ENCODE peak calls at places on chromosomes 12 and 14, in ten cellular contexts. One of them, this sample, is unnamed.
A peak's percentile ranks its signal among the peaks of the same experiment; 100 is the strongest.

GRCh38 chr14:52078093-52078492 is 9.2 kb upstream of the NID2 start:
- DNase-seq in heart left ventricle: no peak
- DNase-seq in neural progenitor cell: no peak
- DNase-seq in tibial nerve: no peak
- DNase-seq in right atrium auricular region: no peak
- DNase-seq in CD8-positive, alpha-beta memory T cell: no peak
- DNase-seq in endothelial cell of umbilical vein: peak; percentile 13
- DNase-seq in uterus: no peak
- DNase-seq in HCT116: no peak
- DNase-seq in aorta: no peak
- DNase-seq in this sample: peak; percentile 55

GRCh38 chr12:115767921-115768320 is 509.6 kb downstream of the MED13L start:
- DNase-seq in tibial nerve: no peak
- DNase-seq in neural progenitor cell: no peak
- DNase-seq in right atrium auricular region: no peak
- DNase-seq in aorta: no peak
- DNase-seq in heart left ventricle: no peak
- DNase-seq in CD8-positive, alpha-beta memory T cell: no peak
- DNase-seq in endothelial cell of umbilical vein: no peak
- DNase-seq in HCT116: no peak
- DNase-seq in uterus: no peak
- DNase-seq in this sample: no peak

GRCh38 chr14:56552615-56553014 is 27.0 kb upstream of the TMEM260 start:
- DNase-seq in HCT116: no peak
- DNase-seq in heart left ventricle: no peak
- DNase-seq in aorta: no peak
- DNase-seq in right atrium auricular region: no peak
- DNase-seq in endothelial cell of umbilical vein: no peak
- DNase-seq in tibial nerve: no peak
- DNase-seq in uterus: no peak
- DNase-seq in CD8-positive, alpha-beta memory T cell: no peak
- DNase-seq in neural progenitor cell: peak; percentile 58
- DNase-seq in this sample: no peak

GRCh38 chr12:9134981-9135628 is 19.4 kb upstream of the A2M start:
- DNase-seq in uterus: no peak
- DNase-seq in heart left ventricle: peak; percentile 33
- DNase-seq in neural progenitor cell: no peak
- DNase-seq in endothelial cell of umbilical vein: peak; percentile 11
- DNase-seq in CD8-positive, alpha-beta memory T cell: no peak
- DNase-seq in aorta: no peak
- DNase-seq in right atrium auricular region: no peak
- DNase-seq in HCT116: peak; percentile 8
- DNase-seq in tibial nerve: no peak
- DNase-seq in this sample: no peak

GRCh38 chr12:132503611-132504204 is 13.8 kb downstream of the FBRSL1 start:
- DNase-seq in tibial nerve: no peak
- DNase-seq in neural progenitor cell: no peak
- DNase-seq in right atrium auricular region: no peak
- DNase-seq in aorta: no peak
- DNase-seq in endothelial cell of umbilical vein: no peak
- DNase-seq in CD8-positive, alpha-beta memory T cell: no peak
- DNase-seq in HCT116: no peak
- DNase-seq in uterus: no peak
- DNase-seq in heart left ventricle: no peak
- DNase-seq in this sample: no peak

GRCh38 chr14:40252817-40253447 is 820.7 kb upstream of the FBXO33 start:
- DNase-seq in CD8-positive, alpha-beta memory T cell: no peak
- DNase-seq in aorta: no peak
- DNase-seq in HCT116: peak; percentile 7
- DNase-seq in uterus: no peak
- DNase-seq in heart left ventricle: no peak
- DNase-seq in neural progenitor cell: peak; percentile 14
- DNase-seq in right atrium auricular region: no peak
- DNase-seq in endothelial cell of umbilical vein: no peak
- DNase-seq in tibial nerve: no peak
- DNase-seq in this sample: no peak

GRCh38 chr12:98594050-98594853 is 766 bp downstream of the SLC25A3 start:
- DNase-seq in tibial nerve: no peak
- DNase-seq in heart left ventricle: peak; percentile 74
- DNase-seq in HCT116: no peak
- DNase-seq in right atrium auricular region: peak; percentile 73
- DNase-seq in aorta: peak; percentile 68
- DNase-seq in CD8-positive, alpha-beta memory T cell: no peak
- DNase-seq in neural progenitor cell: peak; percentile 56
- DNase-seq in endothelial cell of umbilical vein: peak; percentile 38
- DNase-seq in uterus: peak; percentile 23
- DNase-seq in this sample: peak; percentile 63

GRCh38 chr12:64252708-64253107 is 30.6 kb upstream of the KICS2 start:
- DNase-seq in HCT116: no peak
- DNase-seq in aorta: no peak
- DNase-seq in CD8-positive, alpha-beta memory T cell: no peak
- DNase-seq in endothelial cell of umbilical vein: no peak
- DNase-seq in heart left ventricle: no peak
- DNase-seq in right atrium auricular region: no peak
- DNase-seq in uterus: peak; percentile 44
- DNase-seq in neural progenitor cell: no peak
- DNase-seq in tibial nerve: no peak
- DNase-seq in this sample: peak; percentile 72

GRCh38 chr14:96588410-96589249 is 86.4 kb downstream of the PAPOLA start:
- DNase-seq in endothelial cell of umbilical vein: no peak
- DNase-seq in tibial nerve: no peak
- DNase-seq in aorta: no peak
- DNase-seq in neural progenitor cell: no peak
- DNase-seq in HCT116: no peak
- DNase-seq in right atrium auricular region: peak; percentile 58
- DNase-seq in heart left ventricle: no peak
- DNase-seq in CD8-positive, alpha-beta memory T cell: no peak
- DNase-seq in uterus: no peak
- DNase-seq in this sample: no peak

GRCh38 chr14:96594961-96595360 is 92.8 kb downstream of the PAPOLA start:
- DNase-seq in HCT116: no peak
- DNase-seq in right atrium auricular region: no peak
- DNase-seq in heart left ventricle: no peak
- DNase-seq in CD8-positive, alpha-beta memory T cell: no peak
- DNase-seq in uterus: no peak
- DNase-seq in aorta: no peak
- DNase-seq in neural progenitor cell: no peak
- DNase-seq in endothelial cell of umbilical vein: peak; percentile 60
- DNase-seq in tibial nerve: no peak
- DNase-seq in this sample: no peak

GRCh38 chr14:96590190-96590860 is 88.1 kb downstream of the PAPOLA start:
- DNase-seq in endothelial cell of umbilical vein: no peak
- DNase-seq in right atrium auricular region: no peak
- DNase-seq in CD8-positive, alpha-beta memory T cell: no peak
- DNase-seq in tibial nerve: no peak
- DNase-seq in HCT116: no peak
- DNase-seq in aorta: no peak
- DNase-seq in heart left ventricle: no peak
- DNase-seq in neural progenitor cell: peak; percentile 30
- DNase-seq in uterus: no peak
- DNase-seq in this sample: no peak

GRCh38 chr14:96589577-96589976 is 87.4 kb downstream of the PAPOLA start:
- DNase-seq in aorta: no peak
- DNase-seq in tibial nerve: no peak
- DNase-seq in uterus: no peak
- DNase-seq in heart left ventricle: no peak
- DNase-seq in CD8-positive, alpha-beta memory T cell: no peak
- DNase-seq in right atrium auricular region: no peak
- DNase-seq in endothelial cell of umbilical vein: no peak
- DNase-seq in HCT116: no peak
- DNase-seq in neural progenitor cell: no peak
- DNase-seq in this sample: no peak

GRCh38 chr14:96592591-96593388 is 90.6 kb downstream of the PAPOLA start:
- DNase-seq in right atrium auricular region: no peak
- DNase-seq in endothelial cell of umbilical vein: peak; percentile 34
- DNase-seq in HCT116: no peak
- DNase-seq in uterus: no peak
- DNase-seq in neural progenitor cell: no peak
- DNase-seq in CD8-positive, alpha-beta memory T cell: peak; percentile 43
- DNase-seq in heart left ventricle: peak; percentile 53
- DNase-seq in aorta: no peak
- DNase-seq in tibial nerve: no peak
- DNase-seq in this sample: peak; percentile 42
- H3K4me3 ChIP-seq in right atrium auricular region: peak overlapping the region; percentile 33
- H3K4me3 ChIP-seq in endothelial cell of umbilical vein: peak overlapping the region; percentile 23
- H3K4me3 ChIP-seq in HCT116: no peak overlapping the region
- H3K4me3 ChIP-seq in uterus: no peak overlapping the region
- H3K4me3 ChIP-seq in neural progenitor cell: no peak overlapping the region
- H3K4me3 ChIP-seq in CD8-positive, alpha-beta memory T cell: peak overlapping the region; percentile 79
- H3K4me3 ChIP-seq in heart left ventricle: peak overlapping the region; percentile 45
- H3K4me3 ChIP-seq in aorta: no peak overlapping the region
- H3K4me3 ChIP-seq in tibial nerve: no peak overlapping the region
- H3K4me3 ChIP-seq in this sample: peak overlapping the region; percentile 66

GRCh38 chr12:25960926-25961325 is 2.4 kb downstream of the RASSF8 start:
- DNase-seq in right atrium auricular region: no peak
- DNase-seq in uterus: no peak
- DNase-seq in aorta: no peak
- DNase-seq in tibial nerve: no peak
- DNase-seq in HCT116: no peak
- DNase-seq in endothelial cell of umbilical vein: no peak
- DNase-seq in heart left ventricle: no peak
- DNase-seq in neural progenitor cell: no peak
- DNase-seq in CD8-positive, alpha-beta memory T cell: no peak
- DNase-seq in this sample: peak; percentile 34

GRCh38 chr12:25959069-25959961 is 833 bp downstream of the RASSF8 start:
- DNase-seq in neural progenitor cell: peak; percentile 65
- DNase-seq in endothelial cell of umbilical vein: peak; percentile 71
- DNase-seq in heart left ventricle: peak; percentile 58
- DNase-seq in uterus: peak; percentile 78
- DNase-seq in tibial nerve: no peak
- DNase-seq in aorta: peak; percentile 72
- DNase-seq in right atrium auricular region: peak; percentile 80
- DNase-seq in CD8-positive, alpha-beta memory T cell: no peak
- DNase-seq in HCT116: no peak
- DNase-seq in this sample: peak; percentile 96

GRCh38 chr12:25958254-25959068 is at the start of gene RASSF8:
- DNase-seq in HCT116: no peak
- DNase-seq in aorta: peak; percentile 81
- DNase-seq in neural progenitor cell: peak; percentile 95
- DNase-seq in uterus: peak; percentile 72
- DNase-seq in heart left ventricle: peak; percentile 88
- DNase-seq in endothelial cell of umbilical vein: peak; percentile 74
- DNase-seq in tibial nerve: peak; percentile 37
- DNase-seq in right atrium auricular region: peak; percentile 67
- DNase-seq in CD8-positive, alpha-beta memory T cell: no peak
- DNase-seq in this sample: peak; percentile 95

GRCh38 chr12:25960176-25960575 is 1.7 kb downstream of the RASSF8 start:
- DNase-seq in HCT116: no peak
- DNase-seq in right atrium auricular region: no peak
- DNase-seq in CD8-positive, alpha-beta memory T cell: no peak
- DNase-seq in uterus: no peak
- DNase-seq in heart left ventricle: peak; percentile 57
- DNase-seq in endothelial cell of umbilical vein: peak; percentile 46
- DNase-seq in aorta: no peak
- DNase-seq in neural progenitor cell: peak; percentile 44
- DNase-seq in tibial nerve: no peak
- DNase-seq in this sample: peak; percentile 63

DNA sequence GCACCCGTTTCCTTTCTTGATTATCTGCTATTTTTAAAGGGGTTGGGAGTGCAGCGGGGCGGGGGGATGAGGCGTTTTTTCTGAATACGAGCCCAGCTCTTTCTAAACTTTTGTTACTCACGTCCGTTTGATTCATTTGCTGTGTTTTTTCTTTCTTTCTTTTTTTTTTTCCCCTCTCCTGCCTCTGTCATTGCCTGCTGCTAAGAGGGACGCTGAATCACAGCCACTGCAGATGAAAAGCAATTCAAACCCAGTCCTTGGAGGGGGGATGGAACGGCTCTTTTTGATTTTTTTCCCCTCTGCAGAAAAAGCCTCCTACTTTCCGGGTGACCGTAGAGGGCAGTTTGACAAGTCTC is 606 bp upstream of the RASSF8 start:
- DNase-seq in neural progenitor cell: no peak
- DNase-seq in heart left ventricle: no peak
- DNase-seq in CD8-positive, alpha-beta memory T cell: no peak
- DNase-seq in HCT116: no peak
- DNase-seq in endothelial cell of umbilical vein: peak; percentile 93
- DNase-seq in aorta: no peak
- DNase-seq in right atrium auricular region: peak; percentile 72
- DNase-seq in tibial nerve: no peak
- DNase-seq in uterus: peak; percentile 62
- DNase-seq in this sample: peak; percentile 83
- H3K4me1 ChIP-seq in neural progenitor cell: peaks cover 20% of the 10 kb centered on the region
- H3K4me1 ChIP-seq in heart left ventricle: peaks cover 21% of the 10 kb centered on the region
- H3K4me1 ChIP-seq in CD8-positive, alpha-beta memory T cell: peaks cover 4% of the 10 kb centered on the region
- H3K4me1 ChIP-seq in HCT116: peaks cover 10% of the 10 kb centered on the region
- H3K4me1 ChIP-seq in endothelial cell of umbilical vein: peaks cover 20% of the 10 kb centered on the region
- H3K4me1 ChIP-seq in aorta: peaks cover 7% of the 10 kb centered on the region
- H3K4me1 ChIP-seq in right atrium auricular region: peaks cover 33% of the 10 kb centered on the region
- H3K4me1 ChIP-seq in tibial nerve: peaks cover 9% of the 10 kb centered on the region
- H3K4me1 ChIP-seq in uterus: no peaks in the 10 kb centered on the region
- H3K4me1 ChIP-seq in this sample: peaks cover 34% of the 10 kb centered on the region

DNA sequence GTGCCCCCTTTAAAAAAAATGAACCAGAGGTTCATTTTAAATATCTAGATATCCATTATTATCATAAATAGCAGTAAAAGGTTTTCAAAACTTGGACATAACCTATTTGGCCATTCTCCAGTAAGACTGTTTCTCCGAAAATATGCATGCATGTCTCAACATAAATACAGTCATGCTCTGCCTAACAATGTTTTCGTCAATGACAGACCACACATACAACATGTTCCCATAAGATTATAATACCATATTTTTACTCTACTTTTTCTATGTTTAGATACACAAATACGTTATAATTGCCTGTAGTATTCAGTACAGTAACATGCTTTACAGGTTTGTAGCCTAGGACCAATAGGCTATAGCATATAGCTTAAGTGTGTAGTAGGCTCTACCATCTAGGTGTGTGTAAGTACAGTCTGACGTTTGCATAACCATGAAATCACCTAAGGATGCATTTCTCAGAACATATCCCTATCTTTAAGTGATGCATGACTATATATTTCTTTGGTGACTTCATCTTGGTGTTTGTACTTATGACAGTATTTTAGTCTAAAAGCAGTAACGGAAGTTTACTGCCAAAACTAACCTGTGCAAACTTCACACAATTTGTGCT is 3.2 kb downstream of the TMEM19 start:
- DNase-seq in heart left ventricle: no peak
- DNase-seq in right atrium auricular region: no peak
- DNase-seq in HCT116: no peak
- DNase-seq in CD8-positive, alpha-beta memory T cell: no peak
- DNase-seq in endothelial cell of umbilical vein: no peak
- DNase-seq in tibial nerve: no peak
- DNase-seq in neural progenitor cell: no peak
- DNase-seq in aorta: no peak
- DNase-seq in uterus: no peak
- DNase-seq in this sample: peak; percentile 15
- H3K4me3 ChIP-seq in heart left ventricle: no peak overlapping the region
- H3K4me3 ChIP-seq in right atrium auricular region: no peak overlapping the region
- H3K4me3 ChIP-seq in HCT116: no peak overlapping the region
- H3K4me3 ChIP-seq in CD8-positive, alpha-beta memory T cell: no peak overlapping the region
- H3K4me3 ChIP-seq in endothelial cell of umbilical vein: no peak overlapping the region
- H3K4me3 ChIP-seq in tibial nerve: no peak overlapping the region
- H3K4me3 ChIP-seq in neural progenitor cell: no peak overlapping the region
- H3K4me3 ChIP-seq in aorta: no peak overlapping the region
- H3K4me3 ChIP-seq in uterus: no peak overlapping the region
- H3K4me3 ChIP-seq in this sample: no peak overlapping the region

DNA sequence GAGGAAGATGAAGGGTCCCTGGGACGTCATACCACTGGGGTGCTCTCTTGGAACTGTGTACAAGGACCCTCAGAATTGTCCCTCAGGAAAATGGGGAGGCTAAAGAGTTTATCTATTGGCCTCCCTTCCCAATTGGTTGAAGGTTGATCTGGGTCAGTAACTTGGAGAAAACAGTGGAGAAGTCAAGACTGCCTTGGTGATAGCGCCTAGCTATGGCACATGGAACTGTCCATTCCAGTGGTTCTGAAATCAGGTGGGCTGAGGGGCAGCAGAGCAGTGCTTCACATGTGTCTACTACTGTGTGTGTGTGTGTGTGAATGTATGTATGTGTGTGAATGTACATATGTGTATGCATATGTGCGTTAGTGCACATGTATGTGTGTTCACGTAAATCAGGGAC is 316.1 kb downstream of the AACS start:
- DNase-seq in HCT116: no peak
- DNase-seq in heart left ventricle: no peak
- DNase-seq in aorta: no peak
- DNase-seq in endothelial cell of umbilical vein: no peak
- DNase-seq in right atrium auricular region: no peak
- DNase-seq in tibial nerve: no peak
- DNase-seq in neural progenitor cell: peak; percentile 58
- DNase-seq in CD8-positive, alpha-beta memory T cell: no peak
- DNase-seq in uterus: no peak
- DNase-seq in this sample: no peak
- H3K4me1 ChIP-seq in HCT116: no peaks in the 10 kb centered on the region
- H3K4me1 ChIP-seq in heart left ventricle: no peaks in the 10 kb centered on the region
- H3K4me1 ChIP-seq in aorta: no peaks in the 10 kb centered on the region
- H3K4me1 ChIP-seq in endothelial cell of umbilical vein: no peaks in the 10 kb centered on the region
- H3K4me1 ChIP-seq in right atrium auricular region: no peaks in the 10 kb centered on the region
- H3K4me1 ChIP-seq in tibial nerve: no peaks in the 10 kb centered on the region
- H3K4me1 ChIP-seq in neural progenitor cell: peaks cover 8% of the 10 kb centered on the region
- H3K4me1 ChIP-seq in CD8-positive, alpha-beta memory T cell: no peaks in the 10 kb centered on the region
- H3K4me1 ChIP-seq in uterus: no peaks in the 10 kb centered on the region
- H3K4me1 ChIP-seq in this sample: no peaks in the 10 kb centered on the region

This sample was measured in adipocyte.